ENCODE peak calls at places on chromosome 15, in six cellular contexts. One of them, this sample, is unnamed.

GRCh38 chr15:96947830-96948229 is 617.3 kb downstream of the NR2F2 start:
- DNase-seq in GM12865: no peak
- DNase-seq in SHP77: no peak
- DNase-seq in psoas muscle: no peak
- DNase-seq in stimulated activated CD4-positive, alpha-beta T cell treated with anti-CD3 and anti-CD28 coated beads, TNF-alpha, amount 100 ng/mL, for 48 hours: no peak
- DNase-seq in endothelial cell: peak
- DNase-seq in this sample: no peak

GRCh38 chr15:98745650-98746374 is 97.5 kb downstream of the IGF1R start:
- DNase-seq in GM12865: no peak
- DNase-seq in SHP77: no peak
- DNase-seq in psoas muscle: no peak
- DNase-seq in stimulated activated CD4-positive, alpha-beta T cell treated with anti-CD3 and anti-CD28 coated beads, TNF-alpha, amount 100 ng/mL, for 48 hours: no peak
- DNase-seq in endothelial cell: no peak
- DNase-seq in this sample: no peak

GRCh38 chr15:78394981-78395619 is 42.9 kb upstream of the IREB2 start:
- DNase-seq in GM12865: no peak
- DNase-seq in SHP77: no peak
- DNase-seq in psoas muscle: no peak
- DNase-seq in stimulated activated CD4-positive, alpha-beta T cell treated with anti-CD3 and anti-CD28 coated beads, TNF-alpha, amount 100 ng/mL, for 48 hours: no peak
- DNase-seq in endothelial cell: no peak
- DNase-seq in this sample: no peak

GRCh38 chr15:39918688-39919385 is 1.2 kb downstream of the GPR176 start:
- DNase-seq in GM12865: no peak
- DNase-seq in SHP77: no peak
- DNase-seq in psoas muscle: no peak
- DNase-seq in stimulated activated CD4-positive, alpha-beta T cell treated with anti-CD3 and anti-CD28 coated beads, TNF-alpha, amount 100 ng/mL, for 48 hours: no peak
- DNase-seq in endothelial cell: no peak
- DNase-seq in this sample: no peak

GRCh38 chr15:69591905-69592508 is 139.4 kb downstream of the RPLP1 start:
- DNase-seq in GM12865: no peak
- DNase-seq in SHP77: peak
- DNase-seq in psoas muscle: no peak
- DNase-seq in stimulated activated CD4-positive, alpha-beta T cell treated with anti-CD3 and anti-CD28 coated beads, TNF-alpha, amount 100 ng/mL, for 48 hours: no peak
- DNase-seq in endothelial cell: no peak
- DNase-seq in this sample: no peak

GRCh38 chr15:88606437-88606794 is 14.7 kb upstream of the AEN start:
- DNase-seq in GM12865: no peak
- DNase-seq in SHP77: peak
- DNase-seq in psoas muscle: no peak
- DNase-seq in stimulated activated CD4-positive, alpha-beta T cell treated with anti-CD3 and anti-CD28 coated beads, TNF-alpha, amount 100 ng/mL, for 48 hours: no peak
- DNase-seq in endothelial cell: no peak
- DNase-seq in this sample: no peak

GRCh38 chr15:83092309-83092976 is 15.0 kb upstream of the TM6SF1 start:
- DNase-seq in GM12865: peak
- DNase-seq in SHP77: no peak
- DNase-seq in psoas muscle: no peak
- DNase-seq in stimulated activated CD4-positive, alpha-beta T cell treated with anti-CD3 and anti-CD28 coated beads, TNF-alpha, amount 100 ng/mL, for 48 hours: no peak
- DNase-seq in endothelial cell: peak
- DNase-seq in this sample: no peak

GRCh38 chr15:79154491-79155182 is 64.1 kb upstream of the RASGRF1 start:
- DNase-seq in GM12865: no peak
- DNase-seq in SHP77: no peak
- DNase-seq in psoas muscle: no peak
- DNase-seq in stimulated activated CD4-positive, alpha-beta T cell treated with anti-CD3 and anti-CD28 coated beads, TNF-alpha, amount 100 ng/mL, for 48 hours: no peak
- DNase-seq in endothelial cell: no peak
- DNase-seq in this sample: no peak

GRCh38 chr15:67232591-67232990 is 21.9 kb downstream of the AAGAB start:
- DNase-seq in GM12865: no peak
- DNase-seq in SHP77: no peak
- DNase-seq in psoas muscle: no peak
- DNase-seq in stimulated activated CD4-positive, alpha-beta T cell treated with anti-CD3 and anti-CD28 coated beads, TNF-alpha, amount 100 ng/mL, for 48 hours: no peak
- DNase-seq in endothelial cell: no peak
- DNase-seq in this sample: no peak

GRCh38 chr15:39594056-39594763 is 13.3 kb downstream of the THBS1 start:
- DNase-seq in GM12865: no peak
- DNase-seq in SHP77: no peak
- DNase-seq in psoas muscle: no peak
- DNase-seq in stimulated activated CD4-positive, alpha-beta T cell treated with anti-CD3 and anti-CD28 coated beads, TNF-alpha, amount 100 ng/mL, for 48 hours: no peak
- DNase-seq in endothelial cell: no peak
- DNase-seq in this sample: no peak

GRCh38 chr15:98330258-98330657 is 318.1 kb upstream of the IGF1R start:
- DNase-seq in GM12865: no peak
- DNase-seq in SHP77: no peak
- DNase-seq in psoas muscle: no peak
- DNase-seq in stimulated activated CD4-positive, alpha-beta T cell treated with anti-CD3 and anti-CD28 coated beads, TNF-alpha, amount 100 ng/mL, for 48 hours: no peak
- DNase-seq in endothelial cell: no peak
- DNase-seq in this sample: no peak

GRCh38 chr15:95921404-95921803 is 409.1 kb upstream of the NR2F2 start:
- DNase-seq in GM12865: no peak
- DNase-seq in SHP77: no peak
- DNase-seq in psoas muscle: no peak
- DNase-seq in stimulated activated CD4-positive, alpha-beta T cell treated with anti-CD3 and anti-CD28 coated beads, TNF-alpha, amount 100 ng/mL, for 48 hours: no peak
- DNase-seq in endothelial cell: no peak
- DNase-seq in this sample: no peak

GRCh38 chr15:32802296-32802936 is 84.6 kb downstream of the GREM1 start:
- DNase-seq in GM12865: no peak
- DNase-seq in SHP77: no peak
- DNase-seq in psoas muscle: no peak
- DNase-seq in stimulated activated CD4-positive, alpha-beta T cell treated with anti-CD3 and anti-CD28 coated beads, TNF-alpha, amount 100 ng/mL, for 48 hours: no peak
- DNase-seq in endothelial cell: no peak
- DNase-seq in this sample: no peak

GRCh38 chr15:65339436-65339835 is 35.0 kb downstream of the RNU5B-1 start:
- DNase-seq in GM12865: no peak
- DNase-seq in SHP77: no peak
- DNase-seq in psoas muscle: no peak
- DNase-seq in stimulated activated CD4-positive, alpha-beta T cell treated with anti-CD3 and anti-CD28 coated beads, TNF-alpha, amount 100 ng/mL, for 48 hours: no peak
- DNase-seq in endothelial cell: no peak
- DNase-seq in this sample: no peak

GRCh38 chr15:75023194-75024101 is at the start of gene PPCDC:
- DNase-seq in GM12865: peak
- DNase-seq in SHP77: peak
- DNase-seq in psoas muscle: peak
- DNase-seq in stimulated activated CD4-positive, alpha-beta T cell treated with anti-CD3 and anti-CD28 coated beads, TNF-alpha, amount 100 ng/mL, for 48 hours: peak
- DNase-seq in endothelial cell: peak
- DNase-seq in this sample: peak

GRCh38 chr15:25739687-25740121 is 123.4 kb downstream of the ATP10A start:
- DNase-seq in GM12865: peak
- DNase-seq in SHP77: no peak
- DNase-seq in psoas muscle: no peak
- DNase-seq in stimulated activated CD4-positive, alpha-beta T cell treated with anti-CD3 and anti-CD28 coated beads, TNF-alpha, amount 100 ng/mL, for 48 hours: no peak
- DNase-seq in endothelial cell: peak
- DNase-seq in this sample: peak

GRCh38 chr15:65940618-65940909 is 71.3 kb downstream of the RAB11A start:
- DNase-seq in GM12865: no peak
- DNase-seq in SHP77: no peak
- DNase-seq in psoas muscle: no peak
- DNase-seq in stimulated activated CD4-positive, alpha-beta T cell treated with anti-CD3 and anti-CD28 coated beads, TNF-alpha, amount 100 ng/mL, for 48 hours: no peak
- DNase-seq in endothelial cell: no peak
- DNase-seq in this sample: no peak

GRCh38 chr15:95265419-95265997 is 1034.1 kb downstream of the MCTP2 start:
- DNase-seq in GM12865: peak
- DNase-seq in SHP77: no peak
- DNase-seq in psoas muscle: no peak
- DNase-seq in stimulated activated CD4-positive, alpha-beta T cell treated with anti-CD3 and anti-CD28 coated beads, TNF-alpha, amount 100 ng/mL, for 48 hours: no peak
- DNase-seq in endothelial cell: no peak
- DNase-seq in this sample: no peak

This sample was measured in NCI-H1694.